ENCODE peak calls at places on chromosome 5, in five cellular contexts. X is fibroblast of mammary gland, H is coronary artery, P is lower lobe of right lung, I is astrocyte of the hippocampus. Q is an unnamed sample.

GRCh38 chr5:80707645-80708044 is 52.9 kb upstream of the DHFR start:
- DNase-seq in I (no peak), X (peak; percentile 19), H (no peak), P (no peak), Q (no peak)

GRCh38 chr5:112554089-112554977 is 135.3 kb upstream of the EPB41L4A start:
- DNase-seq in H (no peak), I (peak; percentile 14), P (no peak), X (peak; percentile 41), Q (no peak)

GRCh38 chr5:88281322-88281721 is 12.7 kb upstream of the TMEM161B start:
- DNase-seq in H (no peak), X (no peak), I (no peak), P (no peak), Q (no peak)

GRCh38 chr5:3310551-3311340 is 284.9 kb upstream of the IRX1 start:
- DNase-seq in P (no peak), X (no peak), H (no peak), I (peak; percentile 92), Q (no peak)

GRCh38 chr5:100464418-100464817 is 70.8 kb upstream of the FAM174A start:
- DNase-seq in P (no peak), H (no peak), I (peak; percentile 88), X (peak; percentile 35), Q (no peak)

GRCh38 chr5:102289251-102289899 is 6.7 kb downstream of the SLCO4C1 start:
- DNase-seq in I (no peak), H (no peak), X (no peak), P (no peak), Q (no peak)

GRCh38 chr5:149002761-149003689 is 59.8 kb downstream of the SH3TC2 start:
- DNase-seq in H (no peak), I (peak; percentile 51), P (no peak), X (peak; percentile 77), Q (no peak)

GRCh38 chr5:43017438-43017820 is 22.7 kb downstream of the ANXA2R start:
- DNase-seq in X (peak; percentile 50), P (no peak), H (no peak), I (no peak), Q (peak; percentile 48)

GRCh38 chr5:179803651-179804598 is 2.7 kb downstream of the MGAT4B start:
- DNase-seq in X (peak; percentile 40), H (no peak), I (no peak), P (peak; percentile 59), Q (no peak)

GRCh38 chr5:18333841-18334240 is 699.6 kb downstream of the TAF11L14 start:
- DNase-seq in P (no peak), I (no peak), X (no peak), H (no peak), Q (no peak)

GRCh38 chr5:1706428-1706827 is 93.2 kb downstream of the MRPL36 start:
- DNase-seq in P (no peak), I (no peak), X (no peak), H (no peak), Q (no peak)

GRCh38 chr5:172123269-172123692 is 64.7 kb downstream of the STK10 start:
- DNase-seq in H (no peak), X (peak; percentile 85), I (peak; percentile 81), P (no peak), Q (peak; percentile 86)

GRCh38 chr5:37839441-37840035 is 303 bp downstream of the GDNF start:
- DNase-seq in P (no peak), H (no peak), I (peak; percentile 78), X (peak; percentile 61), Q (peak; percentile 59)

GRCh38 chr5:144004751-144005150 is 165.7 kb downstream of the YIPF5 start:
- DNase-seq in P (no peak), H (no peak), X (peak; percentile 52), I (no peak), Q (no peak)

GRCh38 chr5:173486355-173486754 is 130.1 kb downstream of the BOD1 start:
- DNase-seq in P (no peak), X (no peak), I (peak; percentile 59), H (peak; percentile 69), Q (no peak)

GRCh38 chr5:174678107-174678506 is 46.3 kb upstream of the MSX2 start:
- DNase-seq in H (no peak), X (no peak), P (no peak), I (no peak), Q (no peak)

GRCh38 chr5:79088507-79088906 is 18.9 kb downstream of the BHMT2 start:
- DNase-seq in X (no peak), H (no peak), I (no peak), P (no peak), Q (no peak)

GRCh38 chr5:98593418-98593817 is 180.0 kb upstream of the RGMB start:
- DNase-seq in X (no peak), I (no peak), P (no peak), H (no peak), Q (no peak)

GRCh38 chr5:94361161-94361560 is 257.2 kb downstream of the KIAA0825 start:
- DNase-seq in H (no peak), I (no peak), X (peak; percentile 54), P (no peak), Q (no peak)

GRCh38 chr5:172603425-172603824 is 37.6 kb upstream of the NEURL1B start:
- DNase-seq in X (peak; percentile 30), I (peak; percentile 23), H (no peak), P (no peak), Q (no peak)

GRCh38 chr5:81506900-81507588 is 113.1 kb upstream of the ACOT12 start:
- DNase-seq in P (no peak), X (peak; percentile 93), I (peak; percentile 86), H (peak; percentile 75), Q (no peak)

GRCh38 chr5:176675676-176676360 is 28.5 kb downstream of the TSPAN17 start:
- DNase-seq in H (no peak), X (peak; percentile 17), I (peak; percentile 52), P (no peak), Q (peak; percentile 13)

GRCh38 chr5:173452098-173452497 is 123.9 kb upstream of the STC2 start:
- DNase-seq in I (no peak), H (no peak), P (no peak), X (peak; percentile 54), Q (no peak)

GRCh38 chr5:171419663-171420428 is 399 bp downstream of the FGF18 start:
- DNase-seq in I (peak; percentile 76), X (peak; percentile 21), H (peak; percentile 72), P (no peak), Q (peak; percentile 56)

GRCh38 chr5:56478062-56478461 is 244.9 kb upstream of the ANKRD55 start:
- DNase-seq in I (no peak), X (no peak), H (no peak), P (no peak), Q (no peak)

GRCh38 chr5:176364765-176365662 is at the start of gene ARL10:
- DNase-seq in X (peak; percentile 20), P (peak; percentile 66), H (no peak), I (peak; percentile 78), Q (peak; percentile 56)

GRCh38 chr5:98398465-98398864 is 375.0 kb upstream of the RGMB start:
- DNase-seq in X (no peak), P (no peak), H (no peak), I (no peak), Q (no peak)

GRCh38 chr5:145360936-145361335 is 474.2 kb downstream of the PRELID2 start:
- DNase-seq in X (no peak), P (no peak), I (no peak), H (no peak), Q (no peak)

GRCh38 chr5:179836225-179837019 is 15.7 kb downstream of the SQSTM1 start:
- DNase-seq in I (no peak), H (no peak), X (peak; percentile 56), P (no peak), Q (no peak)

GRCh38 chr5:74206571-74207550 is 433.7 kb downstream of the ENC1 start:
- DNase-seq in X (peak; percentile 79), H (no peak), P (peak; percentile 63), I (peak; percentile 97), Q (peak; percentile 75)

GRCh38 chr5:142661957-142662356 is 23.9 kb downstream of the FGF1 start:
- DNase-seq in X (no peak), H (peak; percentile 12), I (no peak), P (no peak), Q (no peak)

GRCh38 chr5:139251281-139251687 is 42.3 kb upstream of the MATR3 start:
- DNase-seq in P (no peak), I (no peak), H (no peak), X (peak; percentile 12), Q (no peak)

GRCh38 chr5:29134418-29134817 is 2059.1 kb upstream of the CDH6 start:
- DNase-seq in H (no peak), X (no peak), P (no peak), I (no peak), Q (no peak)

GRCh38 chr5:59007460-59008063 is 424.7 kb downstream of the RAB3C start:
- DNase-seq in X (peak; percentile 60), H (no peak), I (peak; percentile 42), P (no peak), Q (no peak)

GRCh38 chr5:670396-671270 is 22.5 kb downstream of the TPPP start:
- DNase-seq in P (peak; percentile 48), H (no peak), X (no peak), I (no peak), Q (peak; percentile 39)

GRCh38 chr5:16879650-16880049 is 56.4 kb downstream of the MYO10 start:
- DNase-seq in H (no peak), I (no peak), X (no peak), P (no peak), Q (no peak)

GRCh38 chr5:36147681-36148080 is 4.0 kb downstream of the LMBRD2 start:
- DNase-seq in I (no peak), X (no peak), P (no peak), H (no peak), Q (no peak)

GRCh38 chr5:400282-401215 is 42.4 kb upstream of the EXOC3 start:
- DNase-seq in I (peak; percentile 36), H (no peak), P (no peak), X (peak; percentile 73), Q (no peak)

Q was measured in Right ventricle myocardium superior.